ENCODE peak calls at places on chromosomes 3 and 15, in seven cellular contexts. K is epithelial cell of prostate, Y is stromal cell of bone marrow, B is neural progenitor cell, E is GM13977, D is A172, X is iPS-NIHi11. Q is an unnamed sample.

GRCh38 chr15:43103939-43104338 is 1.9 kb downstream of the UBR1 start:
- DNase-seq in E (no peak), Y (no peak), B (no peak), X (no peak), K (no peak), D (no peak), Q (no peak)

GRCh38 chr15:42104095-42104891 is 9.9 kb upstream of the PLA2G4D start:
- DNase-seq in B (no peak), E (no peak), Y (no peak), K (no peak), X (no peak), D (no peak), Q (no peak)

GRCh38 chr3:7207928-7208327 is 347.0 kb downstream of the GRM7 start:
- DNase-seq in X (no peak), B (no peak), E (no peak), Y (no peak), K (no peak), D (no peak), Q (no peak)

GRCh38 chr3:47701388-47701787 is 80.3 kb downstream of the SMARCC1 start:
- DNase-seq in E (no peak), K (no peak), Y (no peak), D (no peak), X (no peak), B (no peak), Q (no peak)

GRCh38 chr3:24457719-24458118 is 36.9 kb downstream of the THRB start:
- DNase-seq in B (no peak), E (no peak), X (no peak), Y (no peak), D (no peak), K (peak; percentile 41), Q (no peak)

GRCh38 chr3:177341766-177342165 is 144.5 kb upstream of the TBL1XR1 start:
- DNase-seq in B (no peak), Y (no peak), E (no peak), X (no peak), K (no peak), D (no peak), Q (no peak)

GRCh38 chr15:32908135-32908801 is 190.5 kb downstream of the GREM1 start:
- DNase-seq in B (no peak), D (no peak), E (peak; percentile 61), X (no peak), K (no peak), Y (no peak), Q (no peak)

GRCh38 chr3:169627789-169628188 is 35.7 kb downstream of the MECOM start:
- DNase-seq in B (no peak), Y (no peak), E (no peak), X (no peak), K (no peak), D (no peak), Q (peak; percentile 56)

GRCh38 chr3:112445839-112446238 is 53.4 kb downstream of the BTLA start:
- DNase-seq in B (no peak), X (no peak), K (no peak), D (no peak), Y (no peak), E (no peak), Q (no peak)

Q was measured in Daoy.